ENCODE peak calls at places on chromosomes 6 and 20, in eight cellular contexts. One of them, this sample, is unnamed.

GRCh38 chr20:37291724-37292126 is 2.3 kb downstream of the MANBAL start:
- DNase-seq in HepG2: no peak
- DNase-seq in H1: no peak
- DNase-seq in SK-N-MC: no peak
- DNase-seq in K562: no peak
- DNase-seq in GM12878: peak; percentile 82
- DNase-seq in HCT116: no peak
- DNase-seq in endothelial cell of umbilical vein: no peak
- DNase-seq in this sample: no peak

GRCh38 chr6:145704153-145704781 is 31.1 kb downstream of the EPM2A start:
- DNase-seq in GM12878: no peak
- DNase-seq in HepG2: no peak
- DNase-seq in HCT116: no peak
- DNase-seq in endothelial cell of umbilical vein: peak; percentile 54
- DNase-seq in H1: no peak
- DNase-seq in K562: no peak
- DNase-seq in SK-N-MC: peak; percentile 5
- DNase-seq in this sample: peak; percentile 32

GRCh38 chr6:149563203-149563927 is 2.8 kb upstream of the GINM1 start:
- DNase-seq in H1: no peak
- DNase-seq in SK-N-MC: no peak
- DNase-seq in HepG2: no peak
- DNase-seq in endothelial cell of umbilical vein: peak; percentile 84
- DNase-seq in GM12878: no peak
- DNase-seq in K562: no peak
- DNase-seq in HCT116: no peak
- DNase-seq in this sample: no peak

GRCh38 chr6:24358219-24358821 is 461 bp upstream of the DCDC2 start:
- DNase-seq in HepG2: no peak
- DNase-seq in SK-N-MC: no peak
- DNase-seq in GM12878: no peak
- DNase-seq in HCT116: no peak
- DNase-seq in endothelial cell of umbilical vein: no peak
- DNase-seq in K562: no peak
- DNase-seq in H1: no peak
- DNase-seq in this sample: no peak

GRCh38 chr6:165096868-165097267 is 212.5 kb downstream of the C6orf118 start:
- DNase-seq in GM12878: no peak
- DNase-seq in SK-N-MC: no peak
- DNase-seq in HCT116: no peak
- DNase-seq in endothelial cell of umbilical vein: no peak
- DNase-seq in HepG2: no peak
- DNase-seq in K562: no peak
- DNase-seq in H1: no peak
- DNase-seq in this sample: no peak

GRCh38 chr6:121971886-121972285 is 427.6 kb upstream of the HSF2 start:
- DNase-seq in H1: no peak
- DNase-seq in SK-N-MC: no peak
- DNase-seq in K562: no peak
- DNase-seq in HepG2: no peak
- DNase-seq in HCT116: no peak
- DNase-seq in endothelial cell of umbilical vein: no peak
- DNase-seq in GM12878: no peak
- DNase-seq in this sample: no peak

GRCh38 chr6:15948930-15949900 is 179.7 kb upstream of the MYLIP start:
- DNase-seq in SK-N-MC: no peak
- DNase-seq in HCT116: no peak
- DNase-seq in H1: no peak
- DNase-seq in endothelial cell of umbilical vein: peak; percentile 83
- DNase-seq in GM12878: no peak
- DNase-seq in K562: peak; percentile 75
- DNase-seq in HepG2: peak; percentile 77
- DNase-seq in this sample: peak; percentile 28

GRCh38 chr20:63130654-63131577 is 85.0 kb downstream of the YTHDF1 start:
- DNase-seq in K562: no peak
- DNase-seq in H1: no peak
- DNase-seq in HepG2: no peak
- DNase-seq in HCT116: no peak
- DNase-seq in endothelial cell of umbilical vein: no peak
- DNase-seq in GM12878: no peak
- DNase-seq in SK-N-MC: no peak
- DNase-seq in this sample: no peak

GRCh38 chr20:54292186-54292585 is 84.3 kb downstream of the PFDN4 start:
- DNase-seq in GM12878: no peak
- DNase-seq in H1: no peak
- DNase-seq in HepG2: no peak
- DNase-seq in SK-N-MC: no peak
- DNase-seq in K562: no peak
- DNase-seq in endothelial cell of umbilical vein: peak; percentile 61
- DNase-seq in HCT116: no peak
- DNase-seq in this sample: no peak

GRCh38 chr20:23350855-23351838 is 556 bp downstream of the NXT1 start:
- DNase-seq in GM12878: no peak
- DNase-seq in endothelial cell of umbilical vein: peak; percentile 69
- DNase-seq in SK-N-MC: no peak
- DNase-seq in HCT116: peak; percentile 47
- DNase-seq in K562: peak; percentile 26
- DNase-seq in H1: no peak
- DNase-seq in HepG2: peak; percentile 85
- DNase-seq in this sample: peak; percentile 84

GRCh38 chr20:44038681-44039123 is 124.0 kb downstream of the TOX2 start:
- DNase-seq in GM12878: no peak
- DNase-seq in K562: no peak
- DNase-seq in HepG2: no peak
- DNase-seq in HCT116: no peak
- DNase-seq in endothelial cell of umbilical vein: no peak
- DNase-seq in H1: no peak
- DNase-seq in SK-N-MC: no peak
- DNase-seq in this sample: no peak

GRCh38 chr6:122394016-122394415 is 5.4 kb upstream of the HSF2 start:
- DNase-seq in HCT116: no peak
- DNase-seq in H1: no peak
- DNase-seq in endothelial cell of umbilical vein: no peak
- DNase-seq in HepG2: no peak
- DNase-seq in SK-N-MC: no peak
- DNase-seq in K562: no peak
- DNase-seq in GM12878: no peak
- DNase-seq in this sample: no peak

GRCh38 chr6:75750925-75751324 is 1.9 kb downstream of the MYO6 start:
- DNase-seq in endothelial cell of umbilical vein: no peak
- DNase-seq in HCT116: no peak
- DNase-seq in HepG2: no peak
- DNase-seq in H1: no peak
- DNase-seq in SK-N-MC: no peak
- DNase-seq in GM12878: no peak
- DNase-seq in K562: no peak
- DNase-seq in this sample: no peak

GRCh38 chr20:25061103-25061799 is 3.3 kb upstream of the ACSS1 start:
- DNase-seq in K562: no peak
- DNase-seq in GM12878: no peak
- DNase-seq in endothelial cell of umbilical vein: no peak
- DNase-seq in SK-N-MC: no peak
- DNase-seq in H1: no peak
- DNase-seq in HepG2: peak; percentile 72
- DNase-seq in HCT116: no peak
- DNase-seq in this sample: no peak

GRCh38 chr6:35368038-35368887 is 25.9 kb downstream of the PPARD start:
- DNase-seq in SK-N-MC: no peak
- DNase-seq in H1: no peak
- DNase-seq in endothelial cell of umbilical vein: peak; percentile 33
- DNase-seq in HCT116: peak; percentile 93
- DNase-seq in HepG2: peak; percentile 96
- DNase-seq in K562: no peak
- DNase-seq in GM12878: no peak
- DNase-seq in this sample: no peak

DNA sequence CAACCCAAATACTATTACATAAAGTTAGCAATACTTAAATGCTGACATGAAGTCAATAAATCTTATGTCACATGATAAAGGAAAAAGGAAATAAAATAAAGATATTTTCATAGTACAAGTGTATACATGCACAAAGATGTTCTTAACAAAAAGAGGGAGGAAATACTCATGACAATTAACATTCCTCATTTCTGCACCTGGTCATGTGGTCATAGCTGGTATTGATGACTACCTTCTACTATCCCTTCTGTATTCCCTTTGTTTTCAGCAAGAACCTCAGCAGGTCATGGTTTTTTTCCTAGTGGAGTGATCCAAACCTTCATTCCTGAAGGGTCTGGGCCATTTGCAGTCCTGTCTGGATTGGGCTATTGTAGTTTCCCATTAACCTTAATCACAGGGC is 43.5 kb upstream of the FYN start:
- DNase-seq in GM12878: no peak
- DNase-seq in endothelial cell of umbilical vein: no peak
- DNase-seq in HCT116: no peak
- DNase-seq in SK-N-MC: no peak
- DNase-seq in H1: no peak
- DNase-seq in K562: no peak
- DNase-seq in HepG2: no peak
- DNase-seq in this sample: no peak
- H3K27ac ChIP-seq in GM12878: no peak overlapping the region
- H3K27ac ChIP-seq in endothelial cell of umbilical vein: no peak overlapping the region
- H3K27ac ChIP-seq in HCT116: no peak overlapping the region
- H3K27ac ChIP-seq in SK-N-MC: no peak overlapping the region
- H3K27ac ChIP-seq in H1: no peak overlapping the region
- H3K27ac ChIP-seq in K562: no peak overlapping the region
- H3K27ac ChIP-seq in HepG2: no peak overlapping the region
- H3K27ac ChIP-seq in this sample: no peak overlapping the region

DNA sequence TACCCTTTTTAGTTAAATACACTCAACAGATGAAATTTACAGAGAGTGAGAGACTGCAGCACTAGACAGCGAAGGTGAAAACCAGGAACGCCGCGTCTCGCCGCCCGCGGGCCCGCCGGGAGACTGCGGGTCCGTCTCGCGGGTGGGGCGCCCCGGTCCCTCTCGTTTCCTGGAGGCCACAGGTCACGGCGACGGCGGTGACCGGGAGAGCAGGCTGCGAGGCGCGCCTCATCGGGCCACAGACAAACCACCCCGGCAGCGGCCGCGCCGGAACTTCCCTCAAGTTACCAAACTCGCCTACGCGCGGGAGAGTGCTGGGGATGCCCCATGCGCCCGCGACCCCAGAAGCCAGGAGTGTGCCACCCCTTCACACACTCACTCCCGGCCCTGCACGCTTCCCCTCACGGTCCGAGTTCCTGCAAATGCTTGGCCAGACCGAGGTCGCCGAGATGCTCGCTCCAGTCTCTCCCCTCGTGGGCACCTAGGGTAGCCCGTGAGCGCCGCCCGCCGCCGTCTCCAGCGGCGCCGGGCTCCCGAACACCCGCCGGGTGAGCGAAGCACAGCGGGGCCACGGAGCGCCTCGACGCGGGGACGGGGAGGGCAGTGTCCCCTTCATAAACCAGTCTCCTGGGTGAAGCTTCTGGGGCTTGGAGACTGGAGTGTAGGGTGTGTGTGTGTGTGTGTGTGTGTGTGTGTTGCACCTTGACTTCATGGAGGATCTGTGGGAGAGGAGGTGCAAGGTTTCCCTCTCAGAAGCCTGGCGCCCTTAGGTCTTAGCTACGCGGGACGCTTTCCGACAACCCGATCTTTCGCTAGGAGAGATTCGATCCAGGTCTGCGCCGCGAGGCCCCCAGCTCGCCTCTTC is 1.4 kb downstream of the BACH2 start:
- DNase-seq in HCT116: no peak
- DNase-seq in HepG2: no peak
- DNase-seq in H1: no peak
- DNase-seq in SK-N-MC: no peak
- DNase-seq in endothelial cell of umbilical vein: peak; percentile 56
- DNase-seq in GM12878: no peak
- DNase-seq in K562: peak; percentile 31
- DNase-seq in this sample: peak; percentile 48
- TF ChIP-seq EZH2 in HCT116: no peak
- TF ChIP-seq EZH2 in HepG2: peak; percentile 99
- TF ChIP-seq EZH2 in H1: peak; percentile 84
- TF ChIP-seq EZH2 in SK-N-MC: no peak
- TF ChIP-seq EZH2 in endothelial cell of umbilical vein: peak; percentile 50
- TF ChIP-seq EZH2 in GM12878: peak; percentile 81
- TF ChIP-seq EZH2 in K562: no peak
- TF ChIP-seq EZH2 in this sample: peak; percentile 5

DNA sequence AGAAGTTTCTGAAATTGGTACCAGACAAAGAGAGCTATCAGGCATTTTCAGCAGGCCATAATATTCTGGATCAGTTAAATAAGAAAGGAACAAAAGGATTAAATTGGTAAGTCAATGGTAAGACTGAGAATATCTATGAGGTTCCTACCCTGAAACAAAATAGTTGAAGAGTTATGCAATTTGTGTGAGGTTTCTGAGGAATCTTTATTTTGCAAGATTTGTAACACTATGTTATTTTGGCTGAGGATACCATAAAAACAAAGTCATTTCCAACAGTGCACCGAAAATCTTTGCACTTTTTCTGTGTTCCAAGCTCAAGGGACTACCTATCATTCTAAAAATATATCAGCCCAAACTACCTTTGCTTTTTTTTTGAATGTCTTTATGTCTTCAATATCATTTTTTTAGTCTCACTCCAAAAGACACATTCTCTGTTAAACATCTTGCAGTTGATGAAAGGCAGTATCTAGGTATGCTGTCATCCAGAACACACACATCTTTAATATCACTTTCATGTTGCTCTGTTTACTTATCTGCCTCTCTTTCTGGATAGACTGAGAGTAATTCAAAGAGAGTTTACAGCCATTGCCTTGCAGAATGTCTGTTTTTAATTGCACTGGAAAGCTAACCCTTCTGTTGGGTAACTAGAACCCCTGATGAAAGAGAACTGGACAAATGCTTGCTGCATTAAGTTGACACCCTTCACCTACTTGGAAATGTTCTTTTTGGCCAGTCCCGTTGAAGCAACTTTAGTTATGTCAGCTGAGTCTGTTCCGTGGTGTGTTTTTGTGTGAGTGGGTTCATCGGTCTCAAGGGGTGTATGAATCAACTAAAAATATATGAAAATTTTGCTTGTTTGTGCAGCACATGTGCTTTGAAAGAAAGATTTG is 383.6 kb upstream of the CITED2 start:
- DNase-seq in HepG2: no peak
- DNase-seq in HCT116: no peak
- DNase-seq in K562: no peak
- DNase-seq in SK-N-MC: no peak
- DNase-seq in GM12878: no peak
- DNase-seq in endothelial cell of umbilical vein: no peak
- DNase-seq in H1: no peak
- DNase-seq in this sample: no peak
- TF ChIP-seq POLR2AphosphoS5 in HepG2: no peak
- TF ChIP-seq POLR2AphosphoS5 in HCT116: no peak
- TF ChIP-seq POLR2AphosphoS5 in K562: no peak
- TF ChIP-seq POLR2AphosphoS5 in SK-N-MC: no peak
- TF ChIP-seq POLR2AphosphoS5 in GM12878: no peak
- TF ChIP-seq POLR2AphosphoS5 in endothelial cell of umbilical vein: no peak
- TF ChIP-seq POLR2AphosphoS5 in H1: no peak
- TF ChIP-seq POLR2AphosphoS5 in this sample: no peak

DNA sequence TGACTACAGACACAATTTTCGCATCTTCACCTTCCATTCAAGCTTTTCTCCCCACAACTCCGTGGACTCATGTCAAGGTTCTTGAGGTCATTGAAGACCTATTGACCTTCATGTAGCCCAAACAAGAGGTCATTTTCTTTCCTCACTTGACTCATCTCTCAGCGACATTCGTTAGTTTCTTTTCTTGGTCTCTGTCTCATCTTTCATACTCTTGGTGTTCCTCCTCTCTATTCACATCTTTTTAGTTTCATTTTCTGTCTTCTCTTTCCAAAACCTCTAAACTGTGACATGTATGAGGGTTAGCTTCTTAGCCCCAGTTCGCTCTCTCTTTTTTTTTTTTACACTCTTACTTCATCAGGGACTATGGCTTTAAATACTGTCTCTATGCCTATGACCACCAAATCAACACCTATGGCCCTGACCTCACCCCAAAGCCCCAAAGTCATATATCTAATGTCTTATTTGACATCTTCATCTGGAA is 128.6 kb upstream of the BACH2 start:
- DNase-seq in H1: no peak
- DNase-seq in endothelial cell of umbilical vein: no peak
- DNase-seq in GM12878: peak; percentile 48
- DNase-seq in HepG2: no peak
- DNase-seq in K562: no peak
- DNase-seq in SK-N-MC: no peak
- DNase-seq in HCT116: no peak
- DNase-seq in this sample: no peak
- H3K27ac ChIP-seq in H1: no peak overlapping the region
- H3K27ac ChIP-seq in endothelial cell of umbilical vein: no peak overlapping the region
- H3K27ac ChIP-seq in GM12878: no peak overlapping the region
- H3K27ac ChIP-seq in HepG2: no peak overlapping the region
- H3K27ac ChIP-seq in K562: no peak overlapping the region
- H3K27ac ChIP-seq in SK-N-MC: no peak overlapping the region
- H3K27ac ChIP-seq in HCT116: no peak overlapping the region
- H3K27ac ChIP-seq in this sample: no peak overlapping the region

This sample was measured in GM23338.